ENCODE peak calls at places on chromosomes 13 and 19, in six cellular contexts. One of them, this sample, is unnamed. For H3K4me1, the result is how much of the 10 kb centered on the place peaks cover.

GRCh38 chr19:677601-678380 is 1.6 kb downstream of the FSTL3 start:
- DNase-seq in breast epithelium: no peak
- DNase-seq in transverse colon: no peak
- DNase-seq in GM23338: no peak
- DNase-seq in H1: no peak
- DNase-seq in HCT116: no peak
- DNase-seq in this sample: no peak

GRCh38 chr19:29683009-29683408 is 17.7 kb downstream of the PLEKHF1 start:
- DNase-seq in GM23338: no peak
- DNase-seq in H1: no peak
- DNase-seq in HCT116: no peak
- DNase-seq in transverse colon: no peak
- DNase-seq in breast epithelium: no peak
- DNase-seq in this sample: no peak

GRCh38 chr13:110685305-110685704 is 20.6 kb downstream of the CARS2 start:
- DNase-seq in GM23338: no peak
- DNase-seq in transverse colon: no peak
- DNase-seq in HCT116: no peak
- DNase-seq in breast epithelium: no peak
- DNase-seq in H1: no peak
- DNase-seq in this sample: peak

GRCh38 chr13:38624822-38625221 is 62.1 kb upstream of the FREM2 start:
- DNase-seq in GM23338: peak
- DNase-seq in HCT116: no peak
- DNase-seq in transverse colon: no peak
- DNase-seq in H1: peak
- DNase-seq in breast epithelium: no peak
- DNase-seq in this sample: no peak

GRCh38 chr13:33757713-33758112 is 60.2 kb upstream of the RFC3 start:
- DNase-seq in HCT116: no peak
- DNase-seq in breast epithelium: no peak
- DNase-seq in GM23338: no peak
- DNase-seq in transverse colon: no peak
- DNase-seq in H1: no peak
- DNase-seq in this sample: no peak

GRCh38 chr19:37251308-37252229 is 33.6 kb downstream of the ZNF383 start:
- DNase-seq in H1: no peak
- DNase-seq in GM23338: no peak
- DNase-seq in breast epithelium: peak
- DNase-seq in HCT116: no peak
- DNase-seq in transverse colon: peak
- DNase-seq in this sample: peak

GRCh38 chr19:9565900-9566705 is 18.2 kb downstream of the ZNF121 start:
- DNase-seq in transverse colon: no peak
- DNase-seq in HCT116: no peak
- DNase-seq in H1: no peak
- DNase-seq in GM23338: peak
- DNase-seq in breast epithelium: no peak
- DNase-seq in this sample: no peak

GRCh38 chr19:10604460-10604980 is 17.4 kb upstream of the AP1M2 start:
- DNase-seq in H1: no peak
- DNase-seq in breast epithelium: no peak
- DNase-seq in transverse colon: peak
- DNase-seq in GM23338: no peak
- DNase-seq in HCT116: no peak
- DNase-seq in this sample: peak

GRCh38 chr19:40862785-40863184 is 12.5 kb upstream of the CYP2A6 start:
- DNase-seq in transverse colon: no peak
- DNase-seq in H1: no peak
- DNase-seq in breast epithelium: no peak
- DNase-seq in GM23338: no peak
- DNase-seq in HCT116: no peak
- DNase-seq in this sample: no peak

GRCh38 chr13:33388254-33388998 is 102.9 kb upstream of the STARD13 start:
- DNase-seq in HCT116: peak
- DNase-seq in breast epithelium: no peak
- DNase-seq in GM23338: no peak
- DNase-seq in H1: no peak
- DNase-seq in transverse colon: no peak
- DNase-seq in this sample: no peak

GRCh38 chr13:113317031-113317430 is 20.0 kb downstream of the LAMP1 start:
- DNase-seq in transverse colon: no peak
- DNase-seq in H1: no peak
- DNase-seq in HCT116: no peak
- DNase-seq in GM23338: no peak
- DNase-seq in breast epithelium: no peak
- DNase-seq in this sample: no peak

GRCh38 chr13:110874508-110874960 is 40.3 kb downstream of the ANKRD10 start:
- DNase-seq in H1: no peak
- DNase-seq in GM23338: peak
- DNase-seq in HCT116: peak
- DNase-seq in transverse colon: peak
- DNase-seq in breast epithelium: peak
- DNase-seq in this sample: peak

GRCh38 chr13:67238277-67238859 is 8.2 kb upstream of the PCDH9 start:
- DNase-seq in HCT116: peak
- DNase-seq in transverse colon: no peak
- DNase-seq in GM23338: peak
- DNase-seq in breast epithelium: no peak
- DNase-seq in H1: no peak
- DNase-seq in this sample: no peak

GRCh38 chr19:2063824-2064223 is 12.8 kb upstream of the MKNK2 start:
- DNase-seq in breast epithelium: no peak
- DNase-seq in HCT116: no peak
- DNase-seq in GM23338: no peak
- DNase-seq in transverse colon: no peak
- DNase-seq in H1: no peak
- DNase-seq in this sample: no peak

GRCh38 chr19:2061936-2062729 is 11.1 kb upstream of the MKNK2 start:
- DNase-seq in breast epithelium: no peak
- DNase-seq in HCT116: no peak
- DNase-seq in GM23338: peak
- DNase-seq in H1: no peak
- DNase-seq in transverse colon: no peak
- DNase-seq in this sample: peak

GRCh38 chr19:2062770-2063169 is 11.7 kb upstream of the MKNK2 start:
- DNase-seq in H1: no peak
- DNase-seq in GM23338: no peak
- DNase-seq in breast epithelium: no peak
- DNase-seq in HCT116: no peak
- DNase-seq in transverse colon: no peak
- DNase-seq in this sample: no peak

GRCh38 chr19:2064788-2065524 is 13.9 kb upstream of the MKNK2 start:
- DNase-seq in transverse colon: no peak
- DNase-seq in GM23338: no peak
- DNase-seq in HCT116: no peak
- DNase-seq in breast epithelium: peak
- DNase-seq in H1: no peak
- DNase-seq in this sample: peak

DNA sequence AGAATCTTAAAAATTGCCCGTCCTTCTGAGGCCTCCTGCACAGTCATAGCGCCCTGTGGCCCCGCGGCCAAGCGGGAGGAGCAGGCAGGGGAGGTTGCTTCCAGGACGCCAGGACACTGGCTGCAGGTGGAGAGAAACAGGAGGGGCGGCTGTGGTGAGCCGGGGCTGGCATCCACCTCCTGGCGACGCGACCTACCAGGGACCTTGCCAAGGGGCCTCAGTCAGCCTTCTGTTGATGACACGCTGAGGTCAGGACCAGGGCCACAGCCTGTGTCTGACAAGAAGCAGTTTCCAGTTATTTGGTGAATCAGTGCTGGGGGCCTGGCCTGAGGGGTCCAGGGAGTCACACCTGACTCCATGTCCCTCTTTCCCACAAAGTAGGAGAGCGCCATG is 13.3 kb upstream of the MKNK2 start:
- DNase-seq in HCT116: no peak
- DNase-seq in H1: no peak
- DNase-seq in transverse colon: no peak
- DNase-seq in GM23338: no peak
- DNase-seq in breast epithelium: no peak
- DNase-seq in this sample: no peak
- H3K4me1 ChIP-seq in HCT116: under half
- H3K4me1 ChIP-seq in H1: under half
- H3K4me1 ChIP-seq in transverse colon: under half
- H3K4me1 ChIP-seq in GM23338: under half
- H3K4me1 ChIP-seq in breast epithelium: under half
- H3K4me1 ChIP-seq in this sample: half or more

GRCh38 chr19:4494691-4495064 is 22.6 kb downstream of the HDGFL2 start:
- DNase-seq in breast epithelium: no peak
- DNase-seq in H1: no peak
- DNase-seq in transverse colon: no peak
- DNase-seq in GM23338: no peak
- DNase-seq in HCT116: no peak
- DNase-seq in this sample: no peak

GRCh38 chr19:4493929-4494690 is 22.0 kb downstream of the HDGFL2 start:
- DNase-seq in H1: no peak
- DNase-seq in breast epithelium: no peak
- DNase-seq in HCT116: no peak
- DNase-seq in GM23338: no peak
- DNase-seq in transverse colon: no peak
- DNase-seq in this sample: no peak

GRCh38 chr19:4492337-4493103 is 20.4 kb downstream of the HDGFL2 start:
- DNase-seq in HCT116: no peak
- DNase-seq in transverse colon: no peak
- DNase-seq in breast epithelium: no peak
- DNase-seq in H1: no peak
- DNase-seq in GM23338: no peak
- DNase-seq in this sample: no peak

GRCh38 chr19:4495471-4495870 is 22.8 kb downstream of the PLIN4 start:
- DNase-seq in transverse colon: no peak
- DNase-seq in H1: no peak
- DNase-seq in breast epithelium: no peak
- DNase-seq in GM23338: peak
- DNase-seq in HCT116: peak
- DNase-seq in this sample: no peak

GRCh38 chr19:4493104-4493928 is 21.2 kb downstream of the HDGFL2 start:
- DNase-seq in breast epithelium: no peak
- DNase-seq in GM23338: no peak
- DNase-seq in H1: no peak
- DNase-seq in HCT116: no peak
- DNase-seq in transverse colon: no peak
- DNase-seq in this sample: no peak
- TF ChIP-seq POLR2AphosphoS5 in breast epithelium: no peak
- TF ChIP-seq POLR2AphosphoS5 in GM23338: no peak
- TF ChIP-seq POLR2AphosphoS5 in H1: no peak
- TF ChIP-seq POLR2AphosphoS5 in HCT116: no peak
- TF ChIP-seq POLR2AphosphoS5 in transverse colon: no peak
- TF ChIP-seq POLR2AphosphoS5 in this sample: no peak

DNA sequence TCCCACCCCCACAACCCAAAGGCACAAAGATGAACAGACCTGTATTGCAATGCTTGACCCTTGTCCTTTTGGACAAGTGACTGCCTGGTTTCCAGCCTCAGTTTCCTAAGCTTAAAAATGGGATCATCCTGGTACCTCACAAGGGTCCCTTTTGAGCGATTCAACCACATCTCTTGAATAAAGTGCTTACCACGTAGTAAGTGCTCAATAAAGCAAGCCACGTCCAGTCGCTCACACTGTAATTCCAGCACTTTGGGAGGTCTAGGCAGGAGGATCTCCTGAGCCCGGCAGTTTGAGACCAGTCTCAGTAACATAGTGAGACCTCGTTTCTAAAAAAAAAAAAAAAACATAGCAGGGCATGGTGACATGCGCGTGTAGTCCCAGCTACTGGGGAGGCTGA is 1.2 kb downstream of the DLL3 start:
- DNase-seq in H1: no peak
- DNase-seq in transverse colon: no peak
- DNase-seq in breast epithelium: no peak
- DNase-seq in HCT116: no peak
- DNase-seq in GM23338: no peak
- DNase-seq in this sample: no peak
- H3K4me1 ChIP-seq in H1: under half
- H3K4me1 ChIP-seq in transverse colon: under half
- H3K4me1 ChIP-seq in breast epithelium: under half
- H3K4me1 ChIP-seq in HCT116: under half
- H3K4me1 ChIP-seq in GM23338: under half
- H3K4me1 ChIP-seq in this sample: under half

GRCh38 chr13:46757640-46758039 is 39.3 kb downstream of the ESD start:
- DNase-seq in breast epithelium: no peak
- DNase-seq in transverse colon: no peak
- DNase-seq in GM23338: no peak
- DNase-seq in H1: no peak
- DNase-seq in HCT116: no peak
- DNase-seq in this sample: no peak

GRCh38 chr13:46761174-46761573 is 35.8 kb downstream of the ESD start:
- DNase-seq in breast epithelium: no peak
- DNase-seq in H1: no peak
- DNase-seq in GM23338: no peak
- DNase-seq in HCT116: no peak
- DNase-seq in transverse colon: no peak
- DNase-seq in this sample: no peak

GRCh38 chr13:46756977-46757376 is 40.0 kb downstream of the ESD start:
- DNase-seq in GM23338: no peak
- DNase-seq in breast epithelium: no peak
- DNase-seq in transverse colon: no peak
- DNase-seq in H1: no peak
- DNase-seq in HCT116: no peak
- DNase-seq in this sample: no peak

GRCh38 chr13:46761866-46762265 is 35.1 kb downstream of the ESD start:
- DNase-seq in GM23338: no peak
- DNase-seq in H1: no peak
- DNase-seq in breast epithelium: no peak
- DNase-seq in transverse colon: peak
- DNase-seq in HCT116: no peak
- DNase-seq in this sample: no peak

DNA sequence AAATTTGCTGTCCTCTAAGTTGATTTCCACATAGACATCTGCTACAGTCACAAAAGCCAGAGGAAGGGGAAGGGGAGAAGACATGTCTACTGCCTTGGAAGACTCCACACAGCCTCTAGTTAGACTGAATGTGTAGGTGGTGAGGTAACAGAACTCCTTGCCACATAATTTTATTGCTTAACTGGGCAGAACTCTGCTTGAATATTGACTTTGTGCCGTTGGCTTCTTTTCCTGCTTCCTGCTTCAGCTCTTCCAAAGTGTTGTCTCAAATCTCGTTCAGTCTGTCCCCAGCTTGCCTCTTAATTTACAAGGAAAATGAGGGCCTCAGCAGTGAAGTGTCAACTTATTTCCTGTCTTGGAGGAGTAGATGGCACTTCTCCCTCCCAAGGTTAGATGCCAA is 37.1 kb downstream of the ESD start:
- DNase-seq in GM23338: no peak
- DNase-seq in H1: no peak
- DNase-seq in breast epithelium: no peak
- DNase-seq in HCT116: no peak
- DNase-seq in transverse colon: peak
- DNase-seq in this sample: no peak
- TF ChIP-seq POLR2AphosphoS5 in GM23338: no peak
- TF ChIP-seq POLR2AphosphoS5 in H1: no peak
- TF ChIP-seq POLR2AphosphoS5 in breast epithelium: no peak
- TF ChIP-seq POLR2AphosphoS5 in HCT116: no peak
- TF ChIP-seq POLR2AphosphoS5 in transverse colon: peak
- TF ChIP-seq POLR2AphosphoS5 in this sample: no peak

GRCh38 chr13:82867284-82867683 is 1015.0 kb downstream of the SLITRK1 start:
- DNase-seq in breast epithelium: no peak
- DNase-seq in GM23338: no peak
- DNase-seq in H1: no peak
- DNase-seq in HCT116: no peak
- DNase-seq in transverse colon: no peak
- DNase-seq in this sample: no peak
- H3K4me1 ChIP-seq in breast epithelium: under half
- H3K4me1 ChIP-seq in GM23338: under half
- H3K4me1 ChIP-seq in H1: under half
- H3K4me1 ChIP-seq in HCT116: under half
- H3K4me1 ChIP-seq in transverse colon: under half
- H3K4me1 ChIP-seq in this sample: under half

This sample was measured in spleen.